ENCODE peak calls at places on chromosomes 3 and 15, in six cellular contexts. Y, A, R, G, M and V are unnamed samples.

GRCh38 chr3:16300881-16301359 is 35.9 kb downstream of the OXNAD1 start:
- DNase-seq in G (no peak), M (no peak), R (no peak), Y (no peak), A (peak; percentile 58), V (no peak)

GRCh38 chr3:41836360-41837134 is 125.4 kb downstream of the ULK4 start:
- DNase-seq in G (no peak), A (no peak), R (no peak), Y (no peak), M (no peak), V (no peak)

GRCh38 chr15:32652178-32652577 is 10.7 kb downstream of the SCG5 start:
- DNase-seq in R (no peak), G (no peak), A (no peak), M (no peak), Y (no peak), V (no peak)

GRCh38 chr3:162295323-162295983 is 798.8 kb downstream of the OTOL1 start:
- DNase-seq in M (peak; percentile 3), Y (no peak), R (no peak), G (peak; percentile 90), A (no peak), V (no peak)

GRCh38 chr3:100634493-100635272 is 25.3 kb downstream of the ADGRG7 start:
- DNase-seq in A (no peak), M (peak; percentile 27), Y (no peak), G (peak; percentile 32), R (no peak), V (no peak)

GRCh38 chr15:64653757-64654156 is 121.6 kb downstream of the RBPMS2 start:
- DNase-seq in A (no peak), G (peak; percentile 57), M (no peak), R (no peak), Y (no peak), V (no peak)

GRCh38 chr3:186360779-186361178 is 1.3 kb downstream of the DGKG start:
- DNase-seq in Y (no peak), R (no peak), A (no peak), M (peak; percentile 20), G (no peak), V (peak; percentile 55)

GRCh38 chr3:178302966-178303930 is 233.0 kb upstream of the KCNMB2 start:
- DNase-seq in A (no peak), M (no peak), G (peak; percentile 23), Y (no peak), R (no peak), V (no peak)

GRCh38 chr3:39189648-39190269 is 2.6 kb downstream of the XIRP1 start:
- DNase-seq in A (no peak), M (peak; percentile 89), G (peak; percentile 72), R (peak; percentile 49), Y (no peak), V (peak; percentile 76)

GRCh38 chr3:192700885-192701284 is 26.5 kb downstream of the FGF12 start:
- DNase-seq in Y (no peak), A (no peak), G (no peak), R (no peak), M (no peak), V (no peak)

GRCh38 chr3:122102191-122102935 is 47.2 kb downstream of the CD86 start:
- DNase-seq in R (no peak), A (no peak), M (no peak), G (no peak), Y (no peak), V (no peak)

GRCh38 chr3:134357914-134358811 is 16.1 kb downstream of the AMOTL2 start:
- DNase-seq in A (no peak), M (peak; percentile 75), Y (no peak), R (peak; percentile 48), G (peak; percentile 98), V (no peak)

GRCh38 chr15:100241572-100242479 is 99.9 kb downstream of the ADAMTS17 start:
- DNase-seq in M (no peak), A (no peak), Y (peak; percentile 15), R (peak; percentile 62), G (peak; percentile 16), V (no peak)

GRCh38 chr3:151614-152189 is 44.9 kb upstream of the CHL1 start:
- DNase-seq in M (no peak), A (no peak), Y (no peak), R (no peak), G (no peak), V (no peak)

GRCh38 chr3:32105291-32106131 is 909 bp upstream of the GPD1L start:
- DNase-seq in M (no peak), A (no peak), G (peak; percentile 48), Y (no peak), R (no peak), V (no peak)

GRCh38 chr3:58104155-58104554 is 95.9 kb downstream of the FLNB start:
- DNase-seq in Y (no peak), G (no peak), R (no peak), M (no peak), A (no peak), V (no peak)

GRCh38 chr15:70154440-70155347 is 57.0 kb upstream of the TLE3 start:
- DNase-seq in Y (no peak), R (peak; percentile 82), M (peak; percentile 71), G (peak; percentile 21), A (no peak), V (no peak)

GRCh38 chr15:80106051-80106450 is 46.6 kb downstream of the ZFAND6 start:
- DNase-seq in G (peak; percentile 80), A (no peak), M (no peak), Y (no peak), R (no peak), V (no peak)

GRCh38 chr3:198080521-198081384 is 120.7 kb downstream of the LMLN start:
- DNase-seq in Y (no peak), G (peak; percentile 46), R (peak; percentile 47), M (peak; percentile 89), A (peak; percentile 78), V (peak; percentile 70)

DNA sequence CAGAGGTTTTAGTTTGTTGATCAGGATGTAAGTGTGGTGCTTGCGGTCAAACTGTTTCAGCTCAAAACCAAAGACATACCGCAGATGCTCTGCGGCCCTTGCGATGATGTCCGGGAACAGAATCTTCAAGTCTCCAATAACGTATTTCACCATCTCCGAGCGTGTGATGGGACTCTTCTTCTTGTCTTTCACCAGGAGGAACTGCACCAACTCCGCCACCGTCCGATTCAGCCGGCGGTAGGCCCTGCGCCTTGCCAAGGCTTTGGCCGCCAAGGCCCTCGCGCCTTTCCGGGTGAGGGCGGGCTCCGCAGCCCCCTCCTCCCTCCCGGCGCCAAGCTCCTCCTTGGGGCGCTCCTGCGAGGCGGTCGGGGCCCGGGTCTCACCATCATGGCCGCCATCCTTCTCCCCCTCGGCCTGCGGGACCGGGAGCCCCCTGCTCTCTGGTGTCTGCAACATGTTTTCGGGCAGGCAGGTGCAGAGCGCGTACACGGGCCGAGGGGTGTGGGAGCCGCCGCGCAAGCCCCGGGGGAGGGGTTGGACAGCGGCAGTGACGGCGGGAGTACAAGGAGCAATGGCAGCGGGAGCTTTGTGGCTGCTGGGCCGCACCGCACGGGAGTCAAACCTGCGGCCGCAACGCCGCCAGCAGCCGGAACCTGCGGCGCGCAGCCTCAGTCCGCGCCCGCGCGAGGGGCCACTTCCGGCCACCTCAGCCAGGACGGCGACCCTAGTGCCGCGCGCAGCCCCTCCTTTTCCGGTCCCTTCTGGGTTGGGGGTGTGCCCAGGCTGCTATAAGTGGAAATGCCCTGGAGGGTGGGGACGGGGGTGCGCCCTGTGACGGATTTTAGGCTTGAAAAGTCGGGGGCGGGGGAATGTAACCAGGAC is at the start of gene MAGEF1:
- DNase-seq in R (peak; percentile 85), Y (peak; percentile 56), M (peak; percentile 94), G (peak; percentile 82), A (peak; percentile 73), V (peak; percentile 87)
- TF ChIP-seq CTCF in R (peak; percentile 28), Y (no peak), M (no peak), G (no peak), A (no peak), V (no peak)

DNA sequence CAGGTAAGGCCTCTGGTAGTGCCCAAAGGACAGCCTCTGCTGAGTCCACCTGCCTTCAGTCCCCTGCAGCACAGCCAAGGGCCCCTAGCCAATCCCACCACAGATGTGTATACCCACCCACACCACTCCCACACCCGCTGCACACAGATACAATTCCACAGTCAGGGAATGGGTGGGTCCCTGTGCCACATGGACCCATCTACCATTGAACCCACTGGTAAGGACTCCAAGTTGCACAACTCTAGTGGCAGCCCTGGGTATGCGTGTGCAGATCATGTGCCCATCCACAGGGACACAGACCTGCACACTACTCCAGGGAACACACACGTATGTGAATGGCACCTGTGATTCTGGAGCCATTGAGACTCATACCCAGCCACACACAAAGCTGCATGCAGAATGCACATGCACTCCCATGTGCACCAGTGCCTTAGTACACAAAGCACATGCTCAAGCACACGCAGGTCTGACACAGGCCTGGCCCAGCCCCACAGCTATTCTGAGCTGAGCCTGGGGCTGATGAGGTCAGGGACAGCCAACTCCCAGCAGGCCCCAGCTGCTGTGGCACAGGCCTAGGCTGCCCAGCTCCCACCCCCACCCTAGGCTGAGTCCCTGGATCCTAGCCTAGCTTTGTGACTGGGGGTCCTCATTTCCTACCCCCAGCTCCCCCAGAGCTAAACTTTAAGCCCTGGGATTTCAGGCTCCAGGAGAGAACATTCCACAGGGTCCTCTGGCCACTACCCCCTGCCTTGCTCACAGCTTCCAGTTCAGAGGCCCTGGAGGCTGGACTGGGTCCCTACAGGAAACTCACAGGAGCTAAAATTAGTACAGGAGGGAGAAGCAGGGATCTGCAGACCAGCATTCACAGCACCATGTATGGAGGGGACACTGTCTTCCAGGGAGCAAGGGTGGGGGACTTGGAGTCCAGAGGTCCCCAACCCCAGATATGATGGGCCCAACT is 2.8 kb upstream of the ALS2CL start:
- DNase-seq in Y (no peak), M (peak; percentile 67), G (peak; percentile 24), R (peak; percentile 77), A (no peak), V (peak; percentile 89)
- TF ChIP-seq CTCF in Y (peak; percentile 28), M (no peak), G (peak; percentile 1), R (no peak), A (no peak), V (no peak)

DNA sequence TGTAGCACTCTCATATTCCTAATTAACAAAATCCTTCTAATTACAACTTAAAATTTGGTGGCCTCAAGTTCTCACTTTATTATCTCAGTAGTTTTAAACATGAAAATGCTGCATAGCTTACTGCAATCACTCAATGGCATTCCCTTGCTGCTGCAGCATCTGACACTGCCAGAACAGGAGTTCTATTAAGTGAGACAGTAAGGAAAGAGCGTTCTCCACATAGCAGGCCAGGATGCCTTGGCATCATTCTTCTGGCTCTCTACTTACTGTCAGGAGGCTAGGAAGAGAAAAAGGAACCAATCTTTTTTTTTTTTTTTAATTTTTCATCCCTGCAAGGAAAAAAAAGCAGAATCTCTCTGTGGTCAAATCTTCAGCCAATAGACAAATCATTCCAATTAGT is 3.2 kb downstream of the CNBP start:
- DNase-seq in M (no peak), Y (no peak), A (no peak), G (peak; percentile 46), R (no peak), V (no peak)
- TF ChIP-seq CTCF in M (no peak), Y (no peak), A (no peak), G (no peak), R (no peak), V (no peak)

DNA sequence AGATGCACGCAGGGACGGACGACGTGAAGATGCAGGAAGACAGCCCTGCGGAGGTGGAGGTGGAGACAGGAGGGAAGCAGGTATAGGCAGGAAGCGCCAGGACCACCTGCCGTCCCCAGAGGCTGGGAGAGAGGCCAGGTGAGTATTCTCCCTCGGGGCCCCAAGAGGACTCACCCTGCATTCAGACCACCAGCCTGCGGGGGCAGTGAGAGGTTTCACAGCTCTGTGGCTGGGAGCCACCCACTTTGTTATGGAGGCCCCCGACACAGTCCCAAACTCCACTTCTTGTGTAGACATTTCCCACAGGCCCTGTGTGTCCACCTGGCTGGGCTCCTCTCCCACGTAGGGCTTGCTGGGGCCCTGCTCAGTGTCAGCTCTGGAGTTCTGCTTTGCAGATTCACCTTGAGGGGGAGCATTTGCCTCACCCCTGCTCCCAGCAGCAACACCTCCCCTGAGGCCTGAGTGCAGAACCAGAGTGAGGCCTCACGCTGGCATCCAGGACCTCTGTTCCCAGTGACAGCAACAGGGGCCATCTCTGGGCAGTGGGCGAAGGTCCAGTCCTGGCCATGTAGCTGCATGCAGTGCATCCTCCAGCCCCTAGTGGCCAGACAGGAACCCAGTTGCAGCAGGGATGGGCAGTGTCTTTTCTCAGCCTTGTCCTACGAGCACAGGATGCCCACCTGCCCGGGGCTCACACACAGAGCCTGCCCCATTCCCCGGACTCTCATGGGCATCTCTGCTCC is 119.4 kb upstream of the IQSEC1 start:
- DNase-seq in Y (no peak), A (no peak), R (no peak), G (no peak), M (no peak), V (no peak)
- TF ChIP-seq CTCF in Y (no peak), A (no peak), R (no peak), G (peak; percentile 28), M (peak; percentile 45), V (no peak)